ENCODE peak calls at places on chromosomes 12 and 14, in seven cellular contexts. X is NCI-H1092; P is AG08396; F is EH; K is stimulated activated CD4-positive, alpha-beta T cell treated with anti-CD3 and anti-CD28 coated beads, Interleukin-2, amount 100 ng/mL, for 4 hours; A is ovary; L is spleen. G is an unnamed sample.

GRCh38 chr12:46546634-46547273 is 174.2 kb upstream of the SLC38A2 start:
- DNase-seq in A (no peak), K (peak), L (no peak), X (no peak), P (no peak), F (peak), G (no peak)

GRCh38 chr12:120977531-120978295 is 630 bp upstream of the HNF1A start:
- DNase-seq in P (no peak), A (no peak), L (no peak), X (no peak), F (no peak), K (no peak), G (no peak)

GRCh38 chr12:92034858-92035401 is 110.7 kb downstream of the BTG1 start:
- DNase-seq in F (peak), L (peak), K (no peak), A (peak), X (peak), P (peak), G (peak)

GRCh38 chr12:79546461-79547043 is 144.2 kb downstream of the PAWR start:
- DNase-seq in X (no peak), A (no peak), F (peak), K (no peak), L (no peak), P (no peak), G (peak)

GRCh38 chr12:10607885-10608458 is 5.4 kb downstream of the MAGOHB start:
- DNase-seq in F (peak), K (no peak), X (no peak), P (no peak), A (no peak), L (no peak), G (peak)

GRCh38 chr12:80869264-80869663 is 68.5 kb downstream of the LIN7A start:
- DNase-seq in L (no peak), A (no peak), X (no peak), F (no peak), K (no peak), P (no peak), G (no peak)

GRCh38 chr12:43349863-43350262 is 202.1 kb downstream of the ADAMTS20 start:
- DNase-seq in P (no peak), L (no peak), X (no peak), A (no peak), K (no peak), F (no peak), G (no peak)

GRCh38 chr12:2295941-2296461 is 243.2 kb downstream of the CACNA1C start:
- DNase-seq in X (no peak), P (peak), K (no peak), L (no peak), A (no peak), F (peak), G (no peak)

GRCh38 chr12:71810905-71811304 is 28.7 kb upstream of the TBC1D15 start:
- DNase-seq in P (no peak), X (no peak), F (no peak), L (no peak), K (no peak), A (no peak), G (no peak)

GRCh38 chr14:102822311-102822863 is 45.1 kb downstream of the TRAF3 start:
- DNase-seq in A (no peak), L (no peak), K (no peak), X (no peak), F (peak), P (no peak), G (no peak)

GRCh38 chr12:68565391-68565903 is 45.3 kb upstream of the RAP1B start:
- DNase-seq in L (no peak), F (peak), K (no peak), A (no peak), X (no peak), P (peak), G (peak)

GRCh38 chr14:58584383-58584782 is 53.4 kb upstream of the DACT1 start:
- DNase-seq in F (peak), A (no peak), K (no peak), X (no peak), P (no peak), L (no peak), G (no peak)

GRCh38 chr12:51238037-51238509 is 553 bp upstream of the DAZAP2 start:
- DNase-seq in F (no peak), L (no peak), K (no peak), P (no peak), X (no peak), A (no peak), G (no peak)

GRCh38 chr12:112283541-112283940 is 98.7 kb downstream of the HECTD4 start:
- DNase-seq in K (no peak), L (no peak), X (no peak), A (no peak), P (no peak), F (no peak), G (peak)

GRCh38 chr14:102318781-102319276 is 717 bp upstream of the ZNF839 start:
- DNase-seq in F (no peak), K (no peak), P (no peak), X (no peak), A (peak), L (peak), G (no peak)

GRCh38 chr12:115261691-115262398 is 577.9 kb upstream of the TBX3 start:
- DNase-seq in L (no peak), A (no peak), X (no peak), F (peak), P (no peak), K (no peak), G (no peak)

GRCh38 chr14:77148510-77149231 is 7.1 kb upstream of the ZDHHC22 start:
- DNase-seq in X (peak), L (peak), F (peak), A (no peak), P (no peak), K (no peak), G (no peak)

GRCh38 chr14:28294834-28295440 is 471.6 kb upstream of the FOXG1 start:
- DNase-seq in F (no peak), X (no peak), L (no peak), K (no peak), A (no peak), P (no peak), G (no peak)

GRCh38 chr14:36553650-36554260 is 28.7 kb downstream of the NKX2-8 start:
- DNase-seq in A (no peak), X (peak), K (no peak), L (no peak), F (peak), P (peak), G (peak)

GRCh38 chr14:92004062-92004461 is 35.8 kb downstream of the TRIP11 start:
- DNase-seq in F (no peak), K (no peak), X (no peak), A (no peak), P (no peak), L (no peak), G (no peak)

GRCh38 chr12:57740656-57741412 is 2.3 kb upstream of the AGAP2 start:
- DNase-seq in K (peak), A (no peak), L (peak), X (no peak), F (no peak), P (no peak), G (no peak)

GRCh38 chr14:37124617-37125016 is 47.8 kb downstream of the SLC25A21 start:
- DNase-seq in L (no peak), F (peak), K (no peak), X (no peak), A (no peak), P (no peak), G (no peak)

GRCh38 chr14:60544659-60545058 is 35.7 kb downstream of the SIX6 start:
- DNase-seq in P (no peak), L (no peak), K (no peak), F (no peak), A (no peak), X (no peak), G (no peak)

GRCh38 chr14:65000868-65001600 is 14.3 kb downstream of the FNTB start:
- DNase-seq in F (peak), K (no peak), A (no peak), L (no peak), X (no peak), P (no peak), G (no peak)

GRCh38 chr12:124898200-124898950 is 16.1 kb downstream of the UBC start:
- DNase-seq in K (peak), L (peak), F (peak), P (peak), A (peak), X (peak), G (peak)

GRCh38 chr12:41706376-41706775 is 438.3 kb downstream of the GXYLT1 start:
- DNase-seq in L (no peak), P (no peak), K (no peak), A (no peak), X (no peak), F (no peak), G (no peak)

GRCh38 chr12:57430117-57430930 is 519 bp downstream of the R3HDM2 start:
- DNase-seq in P (no peak), F (peak), X (no peak), L (peak), A (peak), K (peak), G (peak)

GRCh38 chr12:44063671-44064070 is 227.8 kb downstream of the TMEM117 start:
- DNase-seq in X (no peak), P (no peak), L (no peak), F (no peak), A (no peak), K (no peak), G (no peak)

GRCh38 chr14:103669370-103669769 is 40.4 kb downstream of the KLC1 start:
- DNase-seq in X (no peak), K (no peak), F (no peak), P (no peak), L (no peak), A (no peak), G (no peak)

GRCh38 chr12:104570174-104570907 is 113.6 kb downstream of the CHST11 start:
- DNase-seq in F (no peak), P (no peak), L (no peak), A (no peak), X (no peak), K (no peak), G (no peak)

GRCh38 chr14:26719514-26719913 is 121.7 kb upstream of the NOVA1 start:
- DNase-seq in K (no peak), A (no peak), L (no peak), P (no peak), F (no peak), X (no peak), G (peak)

GRCh38 chr12:49369723-49370145 is 2.5 kb downstream of the SPATS2 start:
- DNase-seq in P (peak), A (peak), X (no peak), F (peak), L (no peak), K (no peak), G (peak)

GRCh38 chr12:56469007-56469930 is 891 bp downstream of the SPRYD4 start:
- DNase-seq in L (peak), X (no peak), A (peak), F (peak), K (no peak), P (peak), G (peak)

GRCh38 chr14:54208751-54209150 is 188.1 kb upstream of the CDKN3 start:
- DNase-seq in L (no peak), P (no peak), F (no peak), X (no peak), K (no peak), A (no peak), G (no peak)

GRCh38 chr12:13566286-13566685 is 369.8 kb downstream of the EMP1 start:
- DNase-seq in L (no peak), X (no peak), F (peak), P (no peak), K (no peak), A (no peak), G (no peak)

GRCh38 chr12:32365473-32366064 is 33.8 kb upstream of the FGD4 start:
- DNase-seq in F (peak), K (peak), P (peak), X (peak), A (no peak), L (no peak), G (peak)

GRCh38 chr14:100066984-100067383 is 1.8 kb downstream of the EVL start:
- DNase-seq in K (no peak), P (no peak), L (no peak), X (no peak), F (no peak), A (no peak), G (no peak)

GRCh38 chr14:29630566-29631160 is 297.0 kb downstream of the PRKD1 start:
- DNase-seq in A (no peak), P (peak), F (peak), K (no peak), L (no peak), X (no peak), G (no peak)

GRCh38 chr12:58583541-58583940 is 336.8 kb downstream of the LRIG3 start:
- DNase-seq in A (no peak), K (no peak), L (no peak), X (no peak), F (peak), P (peak), G (peak)

G was measured in AG20443.